ENCODE peak calls at places on chromosomes 13 and 19, in four cellular contexts. One of them, this sample, is unnamed.

GRCh38 chr19:7775761-7776160 is 12.7 kb downstream of the CLEC4M start:
- DNase-seq in CD8-positive, alpha-beta T cell: no peak
- DNase-seq in NAMALWA: no peak
- DNase-seq in EL: no peak
- DNase-seq in this sample: no peak

GRCh38 chr19:48490980-48491792 is 20.4 kb downstream of the LMTK3 start:
- DNase-seq in CD8-positive, alpha-beta T cell: peak
- DNase-seq in NAMALWA: peak
- DNase-seq in EL: no peak
- DNase-seq in this sample: peak

GRCh38 chr19:1265611-1266115 is 3.5 kb upstream of the CIRBP start:
- DNase-seq in CD8-positive, alpha-beta T cell: no peak
- DNase-seq in NAMALWA: no peak
- DNase-seq in EL: peak
- DNase-seq in this sample: peak

GRCh38 chr19:18915639-18916038 is 3.5 kb downstream of the COPE start:
- DNase-seq in CD8-positive, alpha-beta T cell: no peak
- DNase-seq in NAMALWA: peak
- DNase-seq in EL: peak
- DNase-seq in this sample: peak

GRCh38 chr19:52248256-52248655 is 21.1 kb upstream of the ZNF766 start:
- DNase-seq in CD8-positive, alpha-beta T cell: peak
- DNase-seq in NAMALWA: peak
- DNase-seq in EL: peak
- DNase-seq in this sample: peak

GRCh38 chr19:48735031-48735615 is 5.3 kb downstream of the RASIP1 start:
- DNase-seq in CD8-positive, alpha-beta T cell: no peak
- DNase-seq in NAMALWA: no peak
- DNase-seq in EL: peak
- DNase-seq in this sample: no peak

GRCh38 chr13:102784501-102784900 is 10.9 kb upstream of the TEX30 start:
- DNase-seq in CD8-positive, alpha-beta T cell: no peak
- DNase-seq in NAMALWA: no peak
- DNase-seq in EL: no peak
- DNase-seq in this sample: no peak

GRCh38 chr13:49561064-49561410 is 24.3 kb downstream of the RCBTB1 start:
- DNase-seq in CD8-positive, alpha-beta T cell: no peak
- DNase-seq in NAMALWA: no peak
- DNase-seq in EL: no peak
- DNase-seq in this sample: no peak

GRCh38 chr19:57008432-57008831 is 111.4 kb upstream of the USP29 start:
- DNase-seq in CD8-positive, alpha-beta T cell: no peak
- DNase-seq in NAMALWA: no peak
- DNase-seq in EL: no peak
- DNase-seq in this sample: no peak

GRCh38 chr13:73898276-73898675 is 235.9 kb downstream of the KLF12 start:
- DNase-seq in CD8-positive, alpha-beta T cell: no peak
- DNase-seq in NAMALWA: no peak
- DNase-seq in EL: peak
- DNase-seq in this sample: no peak

GRCh38 chr13:49217962-49218492 is 2.1 kb upstream of the MLNR start:
- DNase-seq in CD8-positive, alpha-beta T cell: no peak
- DNase-seq in NAMALWA: no peak
- DNase-seq in EL: no peak
- DNase-seq in this sample: no peak

GRCh38 chr13:102856603-102857002 is 10.8 kb downstream of the ERCC5 start:
- DNase-seq in CD8-positive, alpha-beta T cell: no peak
- DNase-seq in NAMALWA: no peak
- DNase-seq in EL: no peak
- DNase-seq in this sample: peak

GRCh38 chr13:95154441-95154886 is 146.8 kb downstream of the ABCC4 start:
- DNase-seq in CD8-positive, alpha-beta T cell: no peak
- DNase-seq in NAMALWA: no peak
- DNase-seq in EL: no peak
- DNase-seq in this sample: peak

GRCh38 chr13:24146961-24147569 is 13.5 kb upstream of the SPATA13 start:
- DNase-seq in CD8-positive, alpha-beta T cell: no peak
- DNase-seq in NAMALWA: no peak
- DNase-seq in EL: no peak
- DNase-seq in this sample: no peak

GRCh38 chr13:36998624-36999041 is 507 bp downstream of the ALG5 start:
- DNase-seq in CD8-positive, alpha-beta T cell: no peak
- DNase-seq in NAMALWA: peak
- DNase-seq in EL: peak
- DNase-seq in this sample: peak

GRCh38 chr19:8158411-8159074 is 9.2 kb upstream of the FBN3 start:
- DNase-seq in CD8-positive, alpha-beta T cell: no peak
- DNase-seq in NAMALWA: peak
- DNase-seq in EL: peak
- DNase-seq in this sample: peak

GRCh38 chr19:15264061-15264932 is 32.0 kb upstream of the EPHX3 start:
- DNase-seq in CD8-positive, alpha-beta T cell: peak
- DNase-seq in NAMALWA: peak
- DNase-seq in EL: peak
- DNase-seq in this sample: peak

GRCh38 chr19:41994521-41994971 is 516 bp upstream of the ATP1A3 start:
- DNase-seq in CD8-positive, alpha-beta T cell: no peak
- DNase-seq in NAMALWA: peak
- DNase-seq in EL: no peak
- DNase-seq in this sample: no peak

GRCh38 chr19:1942078-1942933 is 1.3 kb downstream of the CSNK1G2 start:
- DNase-seq in CD8-positive, alpha-beta T cell: peak
- DNase-seq in NAMALWA: peak
- DNase-seq in EL: peak
- DNase-seq in this sample: peak

GRCh38 chr13:22198656-22199217 is 527.9 kb downstream of the FGF9 start:
- DNase-seq in CD8-positive, alpha-beta T cell: no peak
- DNase-seq in NAMALWA: no peak
- DNase-seq in EL: no peak
- DNase-seq in this sample: no peak

GRCh38 chr13:98206946-98207345 is 29.9 kb upstream of the RNF113B start:
- DNase-seq in CD8-positive, alpha-beta T cell: no peak
- DNase-seq in NAMALWA: no peak
- DNase-seq in EL: peak
- DNase-seq in this sample: peak

GRCh38 chr19:38375098-38375493 is 725 bp downstream of the PSMD8 start:
- DNase-seq in CD8-positive, alpha-beta T cell: no peak
- DNase-seq in NAMALWA: no peak
- DNase-seq in EL: no peak
- DNase-seq in this sample: no peak

GRCh38 chr19:2111425-2111824 is 14.7 kb downstream of the IZUMO4 start:
- DNase-seq in CD8-positive, alpha-beta T cell: no peak
- DNase-seq in NAMALWA: no peak
- DNase-seq in EL: no peak
- DNase-seq in this sample: no peak

GRCh38 chr13:35979378-35979911 is 151.7 kb downstream of the DCLK1 start:
- DNase-seq in CD8-positive, alpha-beta T cell: no peak
- DNase-seq in NAMALWA: no peak
- DNase-seq in EL: peak
- DNase-seq in this sample: peak

GRCh38 chr19:4206818-4207484 is 22.4 kb upstream of the EBI3 start:
- DNase-seq in CD8-positive, alpha-beta T cell: no peak
- DNase-seq in NAMALWA: peak
- DNase-seq in EL: peak
- DNase-seq in this sample: no peak

This sample was measured in lung microvascular endothelial cell.